ENCODE peak calls at places on chromosome 20, in five cellular contexts. J is A549, I is fibroblast of lung, Q is PC-3, K is mammary epithelial cell. A is an unnamed sample.

GRCh38 chr20:20491110-20491783 is 123.3 kb downstream of the INSM1 start:
- DNase-seq in J (no peak), I (peak; percentile 64), Q (peak; percentile 24), K (peak; percentile 72), A (no peak)

GRCh38 chr20:49724637-49725606 is 11.2 kb upstream of the B4GALT5 start:
- DNase-seq in J (no peak), I (peak; percentile 19), Q (peak; percentile 38), K (peak; percentile 14), A (no peak)

GRCh38 chr20:64242797-64243475 is 12.6 kb upstream of the PCMTD2 start:
- DNase-seq in J (no peak), I (no peak), Q (no peak), K (no peak), A (no peak)

GRCh38 chr20:53623454-53624206 is 30.0 kb upstream of the ZNF217 start:
- DNase-seq in J (peak; percentile 88), I (peak; percentile 81), Q (peak; percentile 89), K (peak; percentile 69), A (no peak)

GRCh38 chr20:10720550-10720949 is 46.8 kb upstream of the JAG1 start:
- DNase-seq in J (no peak), I (no peak), Q (no peak), K (no peak), A (no peak)

GRCh38 chr20:36606171-36607116 is 865 bp downstream of the RAB5IF start:
- DNase-seq in J (peak; percentile 61), I (peak; percentile 39), Q (peak; percentile 32), K (no peak), A (no peak)

GRCh38 chr20:35270021-35270902 is 7.7 kb downstream of the MMP24OS start:
- DNase-seq in J (no peak), I (no peak), Q (no peak), K (no peak), A (no peak)

GRCh38 chr20:63792866-63793265 is 38.2 kb downstream of the ZBTB46 start:
- DNase-seq in J (no peak), I (no peak), Q (no peak), K (no peak), A (no peak)

GRCh38 chr20:4638826-4639225 is 82.9 kb upstream of the PRND start:
- DNase-seq in J (no peak), I (no peak), Q (no peak), K (peak; percentile 69), A (no peak)

GRCh38 chr20:3392756-3393155 is 14.7 kb downstream of the DNAAF9 start:
- DNase-seq in J (no peak), I (no peak), Q (no peak), K (no peak), A (no peak)

GRCh38 chr20:25543068-25543467 is 42.3 kb downstream of the NINL start:
- DNase-seq in J (no peak), I (peak; percentile 61), Q (peak; percentile 53), K (peak; percentile 37), A (no peak)

GRCh38 chr20:17226410-17227198 is at the start of gene PCSK2:
- DNase-seq in J (peak; percentile 31), I (peak; percentile 20), Q (no peak), K (peak; percentile 26), A (no peak)

GRCh38 chr20:57108218-57108617 is 158.2 kb downstream of the BMP7 start:
- DNase-seq in J (no peak), I (no peak), Q (no peak), K (no peak), A (no peak)

GRCh38 chr20:63138855-63139341 is 77.0 kb downstream of the YTHDF1 start:
- DNase-seq in J (no peak), I (no peak), Q (peak; percentile 84), K (peak; percentile 59), A (no peak)

GRCh38 chr20:15759546-15760216 is 813.6 kb downstream of the KIF16B start:
- DNase-seq in J (peak; percentile 4), I (no peak), Q (peak; percentile 31), K (no peak), A (no peak)

GRCh38 chr20:35264755-35265154 is 13.2 kb downstream of the MMP24OS start:
- DNase-seq in J (peak; percentile 88), I (no peak), Q (peak; percentile 47), K (peak; percentile 50), A (no peak)

GRCh38 chr20:50429412-50429811 is 80.8 kb upstream of the PTPN1 start:
- DNase-seq in J (no peak), I (no peak), Q (no peak), K (peak; percentile 82), A (no peak)

GRCh38 chr20:58449703-58450138 is 60.7 kb downstream of the VAPB start:
- DNase-seq in J (no peak), I (no peak), Q (no peak), K (no peak), A (no peak)

GRCh38 chr20:48338717-48339116 is 489.1 kb downstream of the PREX1 start:
- DNase-seq in J (no peak), I (peak; percentile 57), Q (no peak), K (no peak), A (no peak)

GRCh38 chr20:9506337-9506821 is 8.0 kb upstream of the LAMP5 start:
- DNase-seq in J (no peak), I (no peak), Q (no peak), K (no peak), A (no peak)

GRCh38 chr20:64176548-64177419 is 12.5 kb downstream of the MYT1 start:
- DNase-seq in J (no peak), I (no peak), Q (no peak), K (no peak), A (no peak)

GRCh38 chr20:60883517-60883916 is 368.5 kb upstream of the CDH4 start:
- DNase-seq in J (no peak), I (no peak), Q (no peak), K (no peak), A (no peak)

GRCh38 chr20:59816146-59816743 is 117.2 kb downstream of the SYCP2 start:
- DNase-seq in J (no peak), I (no peak), Q (no peak), K (no peak), A (no peak)

GRCh38 chr20:50433001-50433400 is 77.2 kb upstream of the PTPN1 start:
- DNase-seq in J (no peak), I (no peak), Q (no peak), K (no peak), A (no peak)

DNA sequence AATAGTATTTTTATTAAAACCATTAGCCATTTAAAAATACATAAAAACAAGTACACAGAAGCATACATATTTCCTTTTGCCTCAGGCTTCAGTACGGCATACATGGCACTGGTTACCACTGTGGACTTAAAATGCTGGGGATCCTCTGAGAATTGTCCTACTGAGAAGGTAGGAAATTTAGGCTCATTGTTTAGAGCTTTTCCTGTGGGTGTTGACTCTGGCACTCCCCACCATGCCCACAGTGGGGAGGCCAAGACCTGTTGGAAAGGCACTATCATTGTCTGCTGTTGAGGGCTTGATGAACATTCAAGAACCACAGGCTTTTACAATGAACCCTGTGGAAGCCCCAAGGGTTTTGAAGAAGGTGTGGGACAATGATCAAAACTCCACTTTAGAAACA is 473.4 kb downstream of the BTBD3 start:
- DNase-seq in J (no peak), I (no peak), Q (no peak), K (no peak), A (no peak)
- H3K4me1 ChIP-seq in J (no peaks in the 10 kb centered on the region), I (no peaks in the 10 kb centered on the region), Q (peaks cover 12% of the 10 kb centered on the region), K (no peaks in the 10 kb centered on the region), A (no peaks in the 10 kb centered on the region)

GRCh38 chr20:51767018-51767866 is 948 bp downstream of the ATP9A start:
- DNase-seq in J (peak; percentile 87), I (peak; percentile 25), Q (peak; percentile 97), K (peak; percentile 80), A (no peak)
- TF ChIP-seq CTCF in J (no peak), I (peak; percentile 34), Q (peak; percentile 59), K (peak; percentile 44), A (no peak)

GRCh38 chr20:44392776-44393607 is 37.5 kb downstream of the HNF4A start:
- DNase-seq in J (no peak), I (no peak), Q (no peak), K (no peak), A (no peak)
- H3K4me1 ChIP-seq in J (peaks cover 69% of the 10 kb centered on the region), I (no peaks in the 10 kb centered on the region), Q (peaks cover 8% of the 10 kb centered on the region), K (peaks cover 16% of the 10 kb centered on the region), A (no peaks in the 10 kb centered on the region)

DNA sequence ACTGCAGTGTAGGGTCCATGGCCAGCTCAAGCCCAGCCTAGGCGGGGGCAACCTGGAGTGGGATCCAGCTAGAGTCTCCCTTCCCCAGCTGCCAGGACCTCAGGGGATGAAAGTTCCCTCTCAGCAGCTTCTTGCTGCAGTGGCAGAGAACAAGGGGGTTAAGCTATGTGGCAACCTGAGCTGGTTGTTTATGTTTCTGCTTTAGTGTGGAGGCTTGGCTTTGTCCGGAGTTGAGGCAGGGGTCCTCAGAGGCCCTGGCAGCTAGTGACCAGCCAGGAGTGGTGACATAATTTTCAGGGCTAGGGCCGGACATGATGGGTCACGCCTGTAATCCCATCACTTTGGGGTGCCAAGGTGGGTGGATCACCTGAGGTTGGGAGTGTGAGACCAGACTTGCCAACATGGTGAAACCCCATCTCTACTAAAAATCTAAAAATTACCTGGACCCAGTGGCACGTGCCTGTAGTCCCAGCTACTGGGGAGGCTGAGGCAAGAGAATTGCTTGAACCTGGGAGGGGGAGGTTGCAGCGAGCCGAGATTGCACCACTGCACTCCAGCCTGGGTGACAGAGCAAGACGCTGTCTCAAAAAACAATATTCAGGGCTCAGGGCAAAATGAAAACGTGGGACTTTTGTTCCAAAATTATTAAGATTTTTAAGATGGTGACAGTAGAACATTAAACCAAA is 8.5 kb upstream of the PCIF1 start:
- DNase-seq in J (no peak), I (no peak), Q (no peak), K (no peak), A (no peak)
- TF ChIP-seq CTCF in J (no peak), I (no peak), Q (no peak), K (no peak), A (no peak)

GRCh38 chr20:38167466-38167850 is 2.4 kb upstream of the TGM2 start:
- DNase-seq in J (no peak), I (no peak), Q (no peak), K (no peak), A (no peak)

GRCh38 chr20:38169636-38170035 is 4.6 kb upstream of the TGM2 start:
- DNase-seq in J (no peak), I (no peak), Q (no peak), K (no peak), A (no peak)

GRCh38 chr20:38167851-38168760 is 3.0 kb upstream of the TGM2 start:
- DNase-seq in J (peak; percentile 91), I (peak; percentile 91), Q (peak; percentile 98), K (peak; percentile 79), A (no peak)

GRCh38 chr20:38170219-38170902 is 5.3 kb upstream of the TGM2 start:
- DNase-seq in J (no peak), I (peak; percentile 50), Q (no peak), K (no peak), A (no peak)

DNA sequence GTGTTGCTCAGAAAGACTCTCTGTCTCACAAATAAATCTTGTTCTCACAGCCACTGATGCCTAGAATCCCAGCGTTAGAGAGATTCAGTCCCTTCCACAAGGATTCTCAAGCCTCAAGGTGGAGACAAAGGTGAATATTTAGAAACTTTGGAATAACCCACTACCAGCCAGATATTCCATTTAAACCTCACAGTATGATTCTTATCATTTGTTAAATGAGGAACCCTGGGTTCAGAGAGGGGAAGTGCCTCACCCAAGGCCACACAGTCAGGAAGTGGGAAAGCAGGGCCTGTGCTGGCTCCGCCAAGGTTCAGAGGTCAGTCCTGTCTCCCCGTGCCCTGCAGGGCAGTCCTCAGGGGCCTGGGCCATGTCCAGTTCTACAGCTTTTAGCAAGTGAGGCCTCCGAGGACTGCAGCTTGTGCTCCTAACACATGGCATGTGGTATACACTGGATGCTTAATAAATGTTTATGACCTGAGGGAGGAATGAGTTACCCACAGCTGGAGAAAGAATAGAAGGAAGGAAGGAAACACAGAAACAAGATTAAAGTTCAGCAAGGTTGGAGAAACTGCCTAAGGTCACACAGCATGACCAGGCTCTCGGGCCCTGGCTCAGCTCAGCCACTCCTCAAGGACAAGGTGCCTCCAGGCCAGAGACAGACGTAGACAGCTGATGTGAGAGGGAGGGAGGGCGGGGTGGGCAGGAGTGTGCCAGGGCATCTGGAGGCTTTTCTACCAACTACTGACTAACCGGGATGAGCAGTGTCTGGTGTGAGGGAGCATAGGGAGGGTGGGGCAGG is 3.9 kb upstream of the TGM2 start:
- DNase-seq in J (peak; percentile 74), I (no peak), Q (peak; percentile 55), K (peak; percentile 54), A (no peak)
- H3K4me1 ChIP-seq in J (peaks cover 89% of the 10 kb centered on the region), I (peaks cover 50% of the 10 kb centered on the region), Q (peaks cover 90% of the 10 kb centered on the region), K (peaks cover 78% of the 10 kb centered on the region), A (no peaks in the 10 kb centered on the region)

A was measured in CD8-positive, alpha-beta T cell.